ENCODE peak calls at places on chromosomes 6 and 20, in five cellular contexts. One of them, this sample, is unnamed. For H3K4me1, the result is how much of the 10 kb centered on the place peaks cover.

GRCh38 chr20:3404402-3404801 is 3.1 kb downstream of the DNAAF9 start:
- DNase-seq in neuronal stem cell: no peak
- DNase-seq in trophoblast cell: no peak
- DNase-seq in H1: no peak
- DNase-seq in mesenchymal stem cell: no peak
- DNase-seq in this sample: no peak

GRCh38 chr20:34753706-34754461 is 49.7 kb downstream of the TP53INP2 start:
- DNase-seq in neuronal stem cell: no peak
- DNase-seq in trophoblast cell: peak
- DNase-seq in H1: no peak
- DNase-seq in mesenchymal stem cell: peak
- DNase-seq in this sample: no peak

GRCh38 chr20:31555203-31555602 is 41.0 kb downstream of the HM13 start:
- DNase-seq in neuronal stem cell: no peak
- DNase-seq in trophoblast cell: no peak
- DNase-seq in H1: no peak
- DNase-seq in mesenchymal stem cell: no peak
- DNase-seq in this sample: no peak

GRCh38 chr6:152112503-152113261 is 305.2 kb downstream of the ESR1 start:
- DNase-seq in neuronal stem cell: no peak
- DNase-seq in trophoblast cell: no peak
- DNase-seq in H1: no peak
- DNase-seq in mesenchymal stem cell: no peak
- DNase-seq in this sample: no peak

GRCh38 chr6:132964868-132965382 is 150.6 kb downstream of the RPS12 start:
- DNase-seq in neuronal stem cell: no peak
- DNase-seq in trophoblast cell: no peak
- DNase-seq in H1: no peak
- DNase-seq in mesenchymal stem cell: no peak
- DNase-seq in this sample: no peak

GRCh38 chr6:17710331-17710730 is 3.6 kb upstream of the NUP153 start:
- DNase-seq in neuronal stem cell: no peak
- DNase-seq in trophoblast cell: peak
- DNase-seq in H1: no peak
- DNase-seq in mesenchymal stem cell: peak
- DNase-seq in this sample: no peak

GRCh38 chr6:54142889-54143519 is 31.8 kb downstream of the MLIP start:
- DNase-seq in neuronal stem cell: no peak
- DNase-seq in trophoblast cell: no peak
- DNase-seq in H1: no peak
- DNase-seq in mesenchymal stem cell: no peak
- DNase-seq in this sample: no peak

GRCh38 chr6:145228962-145229582 is 506.2 kb downstream of the EPM2A start:
- DNase-seq in neuronal stem cell: no peak
- DNase-seq in trophoblast cell: no peak
- DNase-seq in H1: no peak
- DNase-seq in mesenchymal stem cell: no peak
- DNase-seq in this sample: no peak

GRCh38 chr20:32052792-32053362 is 835 bp downstream of the HCK start:
- DNase-seq in neuronal stem cell: no peak
- DNase-seq in trophoblast cell: no peak
- DNase-seq in H1: peak
- DNase-seq in mesenchymal stem cell: no peak
- DNase-seq in this sample: peak

GRCh38 chr6:111848262-111848661 is 25.0 kb downstream of the FYN start:
- DNase-seq in neuronal stem cell: no peak
- DNase-seq in trophoblast cell: no peak
- DNase-seq in H1: no peak
- DNase-seq in mesenchymal stem cell: no peak
- DNase-seq in this sample: no peak

GRCh38 chr20:39190666-39191570 is 228.8 kb downstream of the DHX35 start:
- DNase-seq in neuronal stem cell: no peak
- DNase-seq in trophoblast cell: no peak
- DNase-seq in H1: no peak
- DNase-seq in mesenchymal stem cell: no peak
- DNase-seq in this sample: no peak

GRCh38 chr6:82251942-82252341 is 4.4 kb upstream of the IBTK start:
- DNase-seq in neuronal stem cell: no peak
- DNase-seq in trophoblast cell: no peak
- DNase-seq in H1: no peak
- DNase-seq in mesenchymal stem cell: peak
- DNase-seq in this sample: no peak

GRCh38 chr6:133254552-133255228 is 13.5 kb downstream of the EYA4 start:
- DNase-seq in neuronal stem cell: no peak
- DNase-seq in trophoblast cell: no peak
- DNase-seq in H1: no peak
- DNase-seq in mesenchymal stem cell: peak
- DNase-seq in this sample: no peak

GRCh38 chr6:113632220-113632864 is 224.8 kb upstream of the MARCKS start:
- DNase-seq in neuronal stem cell: peak
- DNase-seq in trophoblast cell: peak
- DNase-seq in H1: no peak
- DNase-seq in mesenchymal stem cell: peak
- DNase-seq in this sample: no peak

GRCh38 chr6:50602191-50602810 is 111.0 kb upstream of the TFAP2D start:
- DNase-seq in neuronal stem cell: peak
- DNase-seq in trophoblast cell: no peak
- DNase-seq in H1: no peak
- DNase-seq in mesenchymal stem cell: peak
- DNase-seq in this sample: no peak

GRCh38 chr6:52103661-52104060 is 16.2 kb upstream of the PKHD1 start:
- DNase-seq in neuronal stem cell: no peak
- DNase-seq in trophoblast cell: no peak
- DNase-seq in H1: no peak
- DNase-seq in mesenchymal stem cell: no peak
- DNase-seq in this sample: no peak

GRCh38 chr6:117568247-117568646 is 34.1 kb downstream of the GOPC start:
- DNase-seq in neuronal stem cell: no peak
- DNase-seq in trophoblast cell: no peak
- DNase-seq in H1: no peak
- DNase-seq in mesenchymal stem cell: no peak
- DNase-seq in this sample: no peak

GRCh38 chr20:50188879-50189680 is 1.6 kb upstream of the CEBPB start:
- DNase-seq in neuronal stem cell: no peak
- DNase-seq in trophoblast cell: no peak
- DNase-seq in H1: no peak
- DNase-seq in mesenchymal stem cell: no peak
- DNase-seq in this sample: no peak

GRCh38 chr20:63890616-63891015 is 4.3 kb upstream of the DNAJC5 start:
- DNase-seq in neuronal stem cell: no peak
- DNase-seq in trophoblast cell: no peak
- DNase-seq in H1: no peak
- DNase-seq in mesenchymal stem cell: no peak
- DNase-seq in this sample: no peak

GRCh38 chr6:75498862-75499261 is 5.3 kb upstream of the FILIP1 start:
- DNase-seq in neuronal stem cell: no peak
- DNase-seq in trophoblast cell: no peak
- DNase-seq in H1: no peak
- DNase-seq in mesenchymal stem cell: no peak
- DNase-seq in this sample: no peak

GRCh38 chr6:15088904-15089568 is 156.8 kb upstream of the JARID2 start:
- DNase-seq in neuronal stem cell: no peak
- DNase-seq in trophoblast cell: no peak
- DNase-seq in H1: no peak
- DNase-seq in mesenchymal stem cell: peak
- DNase-seq in this sample: no peak

GRCh38 chr20:64228751-64229518 is 26.6 kb upstream of the PCMTD2 start:
- DNase-seq in neuronal stem cell: no peak
- DNase-seq in trophoblast cell: no peak
- DNase-seq in H1: no peak
- DNase-seq in mesenchymal stem cell: no peak
- DNase-seq in this sample: no peak

GRCh38 chr6:90135672-90136071 is 161.0 kb downstream of the BACH2 start:
- DNase-seq in neuronal stem cell: no peak
- DNase-seq in trophoblast cell: no peak
- DNase-seq in H1: no peak
- DNase-seq in mesenchymal stem cell: peak
- DNase-seq in this sample: no peak

GRCh38 chr6:73657201-73657600 is 3.4 kb upstream of the SLC17A5 start:
- DNase-seq in neuronal stem cell: no peak
- DNase-seq in trophoblast cell: peak
- DNase-seq in H1: no peak
- DNase-seq in mesenchymal stem cell: no peak
- DNase-seq in this sample: no peak

GRCh38 chr6:158488065-158488464 is 71.8 kb upstream of the TMEM181 start:
- DNase-seq in neuronal stem cell: no peak
- DNase-seq in trophoblast cell: no peak
- DNase-seq in H1: no peak
- DNase-seq in mesenchymal stem cell: peak
- DNase-seq in this sample: no peak

GRCh38 chr6:105616521-105616920 is 213.6 kb upstream of the PREP start:
- DNase-seq in neuronal stem cell: no peak
- DNase-seq in trophoblast cell: no peak
- DNase-seq in H1: no peak
- DNase-seq in mesenchymal stem cell: no peak
- DNase-seq in this sample: no peak

GRCh38 chr6:161374971-161375873 is 101.4 kb upstream of the AGPAT4 start:
- DNase-seq in neuronal stem cell: no peak
- DNase-seq in trophoblast cell: no peak
- DNase-seq in H1: no peak
- DNase-seq in mesenchymal stem cell: no peak
- DNase-seq in this sample: peak

GRCh38 chr6:2845880-2846208 is 4.2 kb upstream of the SERPINB1 start:
- DNase-seq in neuronal stem cell: no peak
- DNase-seq in trophoblast cell: no peak
- DNase-seq in H1: no peak
- DNase-seq in mesenchymal stem cell: no peak
- DNase-seq in this sample: no peak

GRCh38 chr6:2848851-2849250 is 7.2 kb upstream of the SERPINB1 start:
- DNase-seq in neuronal stem cell: no peak
- DNase-seq in trophoblast cell: peak
- DNase-seq in H1: no peak
- DNase-seq in mesenchymal stem cell: no peak
- DNase-seq in this sample: peak

GRCh38 chr6:2843138-2843740 is 1.6 kb upstream of the SERPINB1 start:
- DNase-seq in neuronal stem cell: no peak
- DNase-seq in trophoblast cell: no peak
- DNase-seq in H1: no peak
- DNase-seq in mesenchymal stem cell: no peak
- DNase-seq in this sample: no peak

GRCh38 chr6:2850480-2851150 is 9.0 kb upstream of the SERPINB1 start:
- DNase-seq in neuronal stem cell: no peak
- DNase-seq in trophoblast cell: peak
- DNase-seq in H1: no peak
- DNase-seq in mesenchymal stem cell: peak
- DNase-seq in this sample: no peak

DNA sequence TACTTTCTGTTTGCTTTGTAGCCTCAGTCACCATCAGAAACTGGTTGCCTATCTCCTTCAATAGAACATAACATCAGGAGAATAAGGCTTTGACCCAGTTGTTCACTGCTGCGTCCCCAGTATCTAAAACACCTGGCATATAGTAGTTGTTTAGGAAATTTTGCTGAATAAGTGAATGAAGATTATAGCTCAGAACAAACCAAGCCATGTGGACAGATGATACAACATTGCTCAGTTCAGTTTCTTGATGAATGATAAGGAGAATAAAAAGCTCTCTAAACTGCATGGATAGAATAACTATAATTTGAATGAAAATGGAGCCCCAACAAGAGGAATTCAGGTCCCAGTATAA is 5.2 kb upstream of the SERPINB1 start:
- DNase-seq in neuronal stem cell: no peak
- DNase-seq in trophoblast cell: no peak
- DNase-seq in H1: no peak
- DNase-seq in mesenchymal stem cell: no peak
- DNase-seq in this sample: no peak
- H4K8ac ChIP-seq in neuronal stem cell: no peak
- H4K8ac ChIP-seq in trophoblast cell: no peak
- H4K8ac ChIP-seq in H1: no peak
- H4K8ac ChIP-seq in mesenchymal stem cell: peak
- H4K8ac ChIP-seq in this sample: no peak

GRCh38 chr20:60034231-60035110 is 76.2 kb downstream of the CDH26 start:
- DNase-seq in neuronal stem cell: peak
- DNase-seq in trophoblast cell: no peak
- DNase-seq in H1: no peak
- DNase-seq in mesenchymal stem cell: no peak
- DNase-seq in this sample: no peak
- H2BK12ac ChIP-seq in neuronal stem cell: no peak
- H2BK12ac ChIP-seq in trophoblast cell: no peak
- H2BK12ac ChIP-seq in H1: peak
- H2BK12ac ChIP-seq in mesenchymal stem cell: no peak
- H2BK12ac ChIP-seq in this sample: no peak

GRCh38 chr6:7561153-7561964 is 19.9 kb downstream of the DSP start:
- DNase-seq in neuronal stem cell: no peak
- DNase-seq in trophoblast cell: peak
- DNase-seq in H1: no peak
- DNase-seq in mesenchymal stem cell: no peak
- DNase-seq in this sample: no peak
- H3K4me1 ChIP-seq in neuronal stem cell: under half
- H3K4me1 ChIP-seq in trophoblast cell: under half
- H3K4me1 ChIP-seq in H1: under half
- H3K4me1 ChIP-seq in mesenchymal stem cell: under half
- H3K4me1 ChIP-seq in this sample: under half

GRCh38 chr6:147202516-147203310 is 1.5 kb upstream of the STXBP5 start:
- DNase-seq in neuronal stem cell: peak
- DNase-seq in trophoblast cell: peak
- DNase-seq in H1: peak
- DNase-seq in mesenchymal stem cell: peak
- DNase-seq in this sample: peak

GRCh38 chr6:147204060-147204785 is at the start of gene STXBP5:
- DNase-seq in neuronal stem cell: peak
- DNase-seq in trophoblast cell: peak
- DNase-seq in H1: peak
- DNase-seq in mesenchymal stem cell: peak
- DNase-seq in this sample: peak

GRCh38 chr6:147201885-147202515 is 2.2 kb upstream of the STXBP5 start:
- DNase-seq in neuronal stem cell: no peak
- DNase-seq in trophoblast cell: peak
- DNase-seq in H1: no peak
- DNase-seq in mesenchymal stem cell: peak
- DNase-seq in this sample: peak

GRCh38 chr6:147204843-147205311 is 660 bp downstream of the STXBP5 start:
- DNase-seq in neuronal stem cell: no peak
- DNase-seq in trophoblast cell: peak
- DNase-seq in H1: no peak
- DNase-seq in mesenchymal stem cell: peak
- DNase-seq in this sample: no peak

DNA sequence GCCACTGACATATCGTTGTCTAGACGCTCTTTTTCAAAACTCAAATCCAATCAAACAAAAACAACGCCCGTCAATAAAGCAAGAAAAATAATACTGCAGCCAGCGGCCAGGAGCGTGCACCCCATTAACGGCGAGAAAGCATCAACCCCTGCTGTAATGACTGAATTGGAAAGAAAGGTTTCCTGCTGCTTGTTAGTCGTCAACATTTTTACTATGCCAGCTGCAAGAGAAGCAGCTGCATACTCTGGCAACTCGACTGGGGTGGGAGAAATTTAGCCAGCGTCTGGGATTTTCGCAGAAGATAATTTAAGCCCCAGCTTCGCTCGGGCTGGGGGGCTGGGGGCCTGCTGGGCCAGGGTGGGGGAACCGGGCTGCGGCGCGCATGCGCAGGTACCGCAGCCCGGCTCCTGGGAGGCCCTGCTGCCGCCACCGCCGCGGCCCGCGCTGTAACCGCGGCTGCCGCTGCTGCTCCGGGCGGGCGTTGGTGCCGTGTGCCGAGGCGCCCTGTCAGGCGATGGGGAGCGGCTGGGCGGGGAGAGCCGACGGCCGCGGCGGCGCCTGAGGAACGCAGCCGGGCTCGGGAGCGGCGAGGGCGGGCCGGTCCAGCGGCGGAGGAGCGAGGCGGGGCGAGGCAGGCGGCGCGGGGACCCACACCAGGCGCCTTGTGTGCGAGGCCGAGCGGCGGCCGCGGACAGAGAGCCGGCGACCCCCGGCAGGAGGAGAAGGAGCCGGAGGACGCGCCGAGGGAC is 732 bp upstream of the STXBP5 start:
- DNase-seq in neuronal stem cell: peak
- DNase-seq in trophoblast cell: peak
- DNase-seq in H1: peak
- DNase-seq in mesenchymal stem cell: peak
- DNase-seq in this sample: peak
- H4K8ac ChIP-seq in neuronal stem cell: peak
- H4K8ac ChIP-seq in trophoblast cell: peak
- H4K8ac ChIP-seq in H1: peak
- H4K8ac ChIP-seq in mesenchymal stem cell: peak
- H4K8ac ChIP-seq in this sample: no peak

This sample was measured in H9.